ENCODE peak calls at places on chromosomes 4 and X, in seven cellular contexts. V, U, K, J, E, Z and T are unnamed samples.

GRCh38 chrX:119605398-119605738 is 856 bp downstream of the NKRF start:
- DNase-seq in E (peak), Z (peak), J (no peak), K (peak), U (no peak), V (no peak), T (no peak)

GRCh38 chrX:120000490-120001246 is 57.1 kb upstream of the NKAP start:
- DNase-seq in Z (no peak), U (no peak), V (no peak), J (no peak), K (no peak), E (no peak), T (no peak)

GRCh38 chr4:36737691-36738090 is 456.3 kb downstream of the DTHD1 start:
- DNase-seq in J (no peak), V (no peak), U (no peak), Z (no peak), E (no peak), K (no peak), T (no peak)

GRCh38 chrX:30791296-30792278 is 97.5 kb downstream of the TAB3 start:
- DNase-seq in E (no peak), K (no peak), J (no peak), Z (no peak), U (no peak), V (no peak), T (no peak)

GRCh38 chr4:71639380-71639779 is 144.5 kb downstream of the GC start:
- DNase-seq in U (no peak), K (no peak), E (no peak), Z (no peak), J (no peak), V (no peak), T (no peak)

GRCh38 chr4:130659314-130659713 is 1563.4 kb downstream of the C4orf33 start:
- DNase-seq in U (no peak), K (no peak), J (no peak), V (no peak), E (peak), Z (no peak), T (no peak)

GRCh38 chr4:76298227-76298626 is 8.3 kb upstream of the STBD1 start:
- DNase-seq in Z (no peak), J (no peak), V (no peak), E (no peak), U (no peak), K (no peak), T (no peak)

GRCh38 chr4:3765271-3766206 is 646 bp upstream of the ADRA2C start:
- DNase-seq in U (no peak), V (peak), E (no peak), Z (no peak), K (no peak), J (peak), T (no peak)